ENCODE peak calls at places on chromosome 17, in five cellular contexts. One of them, this sample, is unnamed.

GRCh38 chr17:28193241-28193640 is 125.8 kb upstream of the TMEM97 start:
- DNase-seq in GM23248: no peak
- DNase-seq in neuronal stem cell: no peak
- DNase-seq in HCT116: no peak
- DNase-seq in trophoblast cell: no peak
- DNase-seq in this sample: no peak

GRCh38 chr17:51853857-51854256 is 304.7 kb downstream of the CA10 start:
- DNase-seq in GM23248: no peak
- DNase-seq in neuronal stem cell: no peak
- DNase-seq in HCT116: no peak
- DNase-seq in trophoblast cell: peak
- DNase-seq in this sample: no peak

GRCh38 chr17:27296427-27296979 is 2.6 kb downstream of the WSB1 start:
- DNase-seq in GM23248: peak
- DNase-seq in neuronal stem cell: no peak
- DNase-seq in HCT116: no peak
- DNase-seq in trophoblast cell: peak
- DNase-seq in this sample: no peak

GRCh38 chr17:80455328-80455710 is 21.1 kb downstream of the NPTX1 start:
- DNase-seq in GM23248: peak
- DNase-seq in neuronal stem cell: no peak
- DNase-seq in HCT116: peak
- DNase-seq in trophoblast cell: peak
- DNase-seq in this sample: peak

GRCh38 chr17:80216473-80217456 is 3.4 kb downstream of the SGSH start:
- DNase-seq in GM23248: no peak
- DNase-seq in neuronal stem cell: no peak
- DNase-seq in HCT116: no peak
- DNase-seq in trophoblast cell: no peak
- DNase-seq in this sample: peak

GRCh38 chr17:17155568-17155967 is 50.6 kb downstream of the PLD6 start:
- DNase-seq in GM23248: peak
- DNase-seq in neuronal stem cell: no peak
- DNase-seq in HCT116: no peak
- DNase-seq in trophoblast cell: no peak
- DNase-seq in this sample: no peak

GRCh38 chr17:78343099-78343432 is 16.8 kb downstream of the SOCS3 start:
- DNase-seq in GM23248: peak
- DNase-seq in neuronal stem cell: no peak
- DNase-seq in HCT116: peak
- DNase-seq in trophoblast cell: no peak
- DNase-seq in this sample: peak

GRCh38 chr17:47223007-47223406 is 13.9 kb downstream of the MYL4 start:
- DNase-seq in GM23248: peak
- DNase-seq in neuronal stem cell: no peak
- DNase-seq in HCT116: no peak
- DNase-seq in trophoblast cell: no peak
- DNase-seq in this sample: no peak

GRCh38 chr17:2954898-2955445 is 108.4 kb downstream of the OR1D5 start:
- DNase-seq in GM23248: peak
- DNase-seq in neuronal stem cell: no peak
- DNase-seq in HCT116: peak
- DNase-seq in trophoblast cell: peak
- DNase-seq in this sample: no peak

GRCh38 chr17:2798188-2798587 is 1.9 kb downstream of the RAP1GAP2 start:
- DNase-seq in GM23248: no peak
- DNase-seq in neuronal stem cell: no peak
- DNase-seq in HCT116: no peak
- DNase-seq in trophoblast cell: no peak
- DNase-seq in this sample: no peak

GRCh38 chr17:75979705-75980187 is 706 bp downstream of the TEN1 start:
- DNase-seq in GM23248: peak
- DNase-seq in neuronal stem cell: no peak
- DNase-seq in HCT116: no peak
- DNase-seq in trophoblast cell: peak
- DNase-seq in this sample: no peak

GRCh38 chr17:75985986-75986385 is 6.9 kb downstream of the TEN1 start:
- DNase-seq in GM23248: no peak
- DNase-seq in neuronal stem cell: no peak
- DNase-seq in HCT116: no peak
- DNase-seq in trophoblast cell: peak
- DNase-seq in this sample: no peak

GRCh38 chr17:75980188-75981018 is 1.4 kb downstream of the TEN1 start:
- DNase-seq in GM23248: peak
- DNase-seq in neuronal stem cell: no peak
- DNase-seq in HCT116: no peak
- DNase-seq in trophoblast cell: peak
- DNase-seq in this sample: no peak

GRCh38 chr17:75981019-75981615 is 2.1 kb downstream of the TEN1 start:
- DNase-seq in GM23248: peak
- DNase-seq in neuronal stem cell: no peak
- DNase-seq in HCT116: no peak
- DNase-seq in trophoblast cell: peak
- DNase-seq in this sample: no peak

GRCh38 chr17:75983501-75984181 is 4.6 kb downstream of the TEN1 start:
- DNase-seq in GM23248: peak
- DNase-seq in neuronal stem cell: no peak
- DNase-seq in HCT116: no peak
- DNase-seq in trophoblast cell: peak
- DNase-seq in this sample: peak
- H3K9ac ChIP-seq in GM23248: peak
- H3K9ac ChIP-seq in neuronal stem cell: no peak
- H3K9ac ChIP-seq in HCT116: no peak
- H3K9ac ChIP-seq in trophoblast cell: no peak
- H3K9ac ChIP-seq in this sample: no peak

GRCh38 chr17:49388290-49388640 is 26.2 kb upstream of the ZNF652 start:
- DNase-seq in GM23248: no peak
- DNase-seq in neuronal stem cell: no peak
- DNase-seq in HCT116: no peak
- DNase-seq in trophoblast cell: no peak
- DNase-seq in this sample: no peak
- H3K4me3 ChIP-seq in GM23248: no peak
- H3K4me3 ChIP-seq in neuronal stem cell: no peak
- H3K4me3 ChIP-seq in HCT116: no peak
- H3K4me3 ChIP-seq in trophoblast cell: no peak
- H3K4me3 ChIP-seq in this sample: no peak

DNA sequence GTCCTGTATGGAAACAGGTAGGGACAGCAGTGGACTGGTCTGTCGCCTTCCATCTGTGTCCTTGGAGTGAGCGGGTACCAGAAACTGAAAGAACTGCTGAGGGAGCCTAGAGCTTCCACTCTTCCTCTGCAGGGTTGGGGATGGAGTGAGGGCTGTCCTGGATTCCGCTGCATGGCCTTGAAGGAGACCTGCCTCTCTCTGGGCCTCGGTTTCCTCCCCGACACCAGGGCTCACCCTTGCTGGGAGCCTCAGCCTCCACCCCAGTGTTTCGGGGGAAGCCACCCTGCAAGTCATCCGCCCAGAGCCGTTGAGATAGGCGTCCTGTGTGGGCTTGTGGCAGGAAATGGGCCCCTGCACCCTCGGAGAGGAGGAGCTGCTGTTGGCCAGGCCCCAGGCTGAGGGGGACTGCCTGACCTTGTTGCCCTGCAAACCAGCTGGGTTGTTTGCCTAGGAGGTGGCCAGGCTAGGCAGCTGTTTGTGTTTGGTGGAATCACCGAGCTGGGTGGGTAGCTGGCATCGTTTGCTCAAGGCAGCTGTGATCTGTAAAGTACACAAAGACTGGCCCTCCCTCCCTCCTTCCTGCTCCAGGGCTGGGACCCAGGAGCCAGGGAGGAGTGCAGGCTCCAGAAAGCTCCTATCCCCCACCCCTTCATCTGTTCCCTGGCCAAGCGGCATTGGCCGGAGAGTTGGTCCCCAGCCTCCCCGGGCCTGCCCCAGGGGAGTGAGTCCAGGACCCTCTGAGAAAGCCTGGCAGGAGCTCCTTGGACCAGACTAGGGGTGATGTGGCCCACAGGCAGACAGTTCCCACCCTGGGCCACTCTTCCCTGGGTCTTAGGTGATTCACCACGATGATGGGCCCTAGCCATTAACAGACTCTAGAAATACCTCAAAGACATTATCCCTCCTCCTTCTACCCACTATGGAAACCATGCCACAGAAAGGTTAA is 1.3 kb downstream of the RAB37 start:
- DNase-seq in GM23248: no peak
- DNase-seq in neuronal stem cell: no peak
- DNase-seq in HCT116: no peak
- DNase-seq in trophoblast cell: no peak
- DNase-seq in this sample: peak
- H3K27ac ChIP-seq in GM23248: no peak
- H3K27ac ChIP-seq in neuronal stem cell: no peak
- H3K27ac ChIP-seq in HCT116: peak
- H3K27ac ChIP-seq in trophoblast cell: no peak
- H3K27ac ChIP-seq in this sample: no peak

GRCh38 chr17:75552425-75552824 is 26.9 kb downstream of the LLGL2 start:
- DNase-seq in GM23248: no peak
- DNase-seq in neuronal stem cell: no peak
- DNase-seq in HCT116: no peak
- DNase-seq in trophoblast cell: no peak
- DNase-seq in this sample: no peak

GRCh38 chr17:75552847-75553552 is 27.5 kb downstream of the LLGL2 start:
- DNase-seq in GM23248: no peak
- DNase-seq in neuronal stem cell: no peak
- DNase-seq in HCT116: no peak
- DNase-seq in trophoblast cell: peak
- DNase-seq in this sample: no peak

GRCh38 chr17:75550139-75550465 is 24.6 kb downstream of the LLGL2 start:
- DNase-seq in GM23248: no peak
- DNase-seq in neuronal stem cell: no peak
- DNase-seq in HCT116: no peak
- DNase-seq in trophoblast cell: no peak
- DNase-seq in this sample: no peak

GRCh38 chr17:75549246-75550138 is 24.0 kb downstream of the LLGL2 start:
- DNase-seq in GM23248: no peak
- DNase-seq in neuronal stem cell: peak
- DNase-seq in HCT116: peak
- DNase-seq in trophoblast cell: peak
- DNase-seq in this sample: peak

DNA sequence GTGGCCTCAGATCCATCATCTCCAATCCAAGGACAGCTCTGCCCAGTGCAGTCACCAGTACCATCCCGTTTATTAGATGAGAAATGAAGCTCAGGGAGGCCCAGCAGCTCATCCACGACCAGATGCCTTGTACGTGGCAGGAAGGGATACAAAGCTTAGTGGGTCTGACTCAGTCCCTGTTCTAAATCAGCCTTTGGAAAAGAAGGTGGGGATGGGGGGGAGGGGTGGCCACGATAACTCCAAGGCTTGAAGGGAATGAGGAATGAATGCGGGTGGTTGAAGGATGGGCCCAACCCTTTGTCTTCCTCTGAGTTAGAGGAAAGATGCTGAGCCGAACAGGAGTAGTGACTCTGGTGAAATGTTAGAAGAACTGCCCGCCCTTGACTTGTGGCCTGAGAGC is 25.8 kb downstream of the LLGL2 start:
- DNase-seq in GM23248: no peak
- DNase-seq in neuronal stem cell: no peak
- DNase-seq in HCT116: no peak
- DNase-seq in trophoblast cell: peak
- DNase-seq in this sample: no peak
- H3K9ac ChIP-seq in GM23248: no peak
- H3K9ac ChIP-seq in neuronal stem cell: no peak
- H3K9ac ChIP-seq in HCT116: peak
- H3K9ac ChIP-seq in trophoblast cell: no peak
- H3K9ac ChIP-seq in this sample: no peak

GRCh38 chr17:1592751-1593629 is 30.4 kb upstream of the PITPNA start:
- DNase-seq in GM23248: no peak
- DNase-seq in neuronal stem cell: no peak
- DNase-seq in HCT116: no peak
- DNase-seq in trophoblast cell: no peak
- DNase-seq in this sample: no peak

GRCh38 chr17:1591474-1592090 is 29.0 kb upstream of the PITPNA start:
- DNase-seq in GM23248: no peak
- DNase-seq in neuronal stem cell: no peak
- DNase-seq in HCT116: no peak
- DNase-seq in trophoblast cell: no peak
- DNase-seq in this sample: no peak

GRCh38 chr17:1590031-1590746 is 27.6 kb upstream of the PITPNA start:
- DNase-seq in GM23248: peak
- DNase-seq in neuronal stem cell: no peak
- DNase-seq in HCT116: peak
- DNase-seq in trophoblast cell: peak
- DNase-seq in this sample: no peak

GRCh38 chr17:1590747-1591473 is 28.3 kb upstream of the PITPNA start:
- DNase-seq in GM23248: no peak
- DNase-seq in neuronal stem cell: no peak
- DNase-seq in HCT116: no peak
- DNase-seq in trophoblast cell: no peak
- DNase-seq in this sample: no peak

DNA sequence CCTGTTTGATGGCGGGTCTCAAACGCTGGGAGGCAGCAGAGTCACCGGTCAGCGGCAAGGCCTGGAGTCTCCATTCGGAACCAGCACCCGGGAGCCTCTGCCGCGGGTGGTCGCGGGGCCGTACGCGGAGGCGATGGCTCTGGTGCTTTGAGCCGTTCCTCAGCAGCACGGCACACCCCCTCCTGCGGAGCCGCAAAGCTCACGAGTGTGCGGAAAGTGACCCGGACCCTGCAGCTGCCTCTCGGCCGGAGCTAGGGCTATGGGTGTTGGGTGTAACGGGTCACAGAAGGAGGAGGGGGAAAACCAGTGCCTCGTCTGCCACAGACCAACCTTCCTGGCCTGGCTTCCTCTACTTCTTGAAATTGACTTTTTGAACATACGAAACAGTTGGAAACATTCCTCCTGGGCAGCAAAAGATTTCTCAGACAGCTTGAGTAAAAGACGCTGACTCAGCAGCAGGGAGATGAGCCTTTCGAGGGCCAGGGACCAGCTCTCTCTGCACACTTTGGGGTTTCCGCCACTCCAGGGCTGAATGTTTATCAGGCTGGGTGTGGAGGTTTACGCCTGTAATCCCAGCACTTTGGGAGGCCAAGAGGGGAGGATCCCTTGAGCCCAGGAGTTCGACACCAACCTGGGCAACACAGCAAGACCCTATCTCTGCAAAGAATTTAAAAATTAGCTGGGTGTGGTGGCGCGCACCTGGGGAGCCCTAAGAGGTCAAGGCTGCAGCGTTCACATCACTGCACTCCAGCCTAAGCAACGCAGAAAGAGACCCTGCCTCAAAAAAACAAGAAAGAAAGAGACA is 26.4 kb upstream of the PITPNA start:
- DNase-seq in GM23248: no peak
- DNase-seq in neuronal stem cell: no peak
- DNase-seq in HCT116: no peak
- DNase-seq in trophoblast cell: peak
- DNase-seq in this sample: no peak
- H3K4me3 ChIP-seq in GM23248: no peak
- H3K4me3 ChIP-seq in neuronal stem cell: no peak
- H3K4me3 ChIP-seq in HCT116: no peak
- H3K4me3 ChIP-seq in trophoblast cell: no peak
- H3K4me3 ChIP-seq in this sample: no peak